ENCODE peak calls at places on chromosomes 1 and 21, in four cellular contexts. A, M, T and I are unnamed samples.

GRCh38 chr1:201546093-201546492 is 7.2 kb downstream of the NAV1 start:
- DNase-seq in A (no peak), M (no peak), T (no peak), I (no peak)

GRCh38 chr1:230772457-230773395 is 25.5 kb downstream of the CAPN9 start:
- DNase-seq in A (no peak), M (no peak), T (peak; percentile 86), I (no peak)

GRCh38 chr1:225870883-225871282 is 11.3 kb downstream of the TMEM63A start:
- DNase-seq in A (no peak), M (no peak), T (no peak), I (no peak)

GRCh38 chr1:52996653-52997052 is 65.4 kb upstream of the PODN start:
- DNase-seq in A (no peak), M (no peak), T (no peak), I (no peak)

GRCh38 chr21:42942244-42942643 is 16.8 kb upstream of the ERVH48-1 start:
- DNase-seq in A (no peak), M (no peak), T (no peak), I (no peak)

GRCh38 chr1:31843506-31843905 is 27.7 kb upstream of the SPOCD1 start:
- DNase-seq in A (no peak), M (no peak), T (no peak), I (no peak)

GRCh38 chr1:39130297-39130696 is 74.2 kb upstream of the MACF1 start:
- DNase-seq in A (no peak), M (no peak), T (no peak), I (no peak)

GRCh38 chr1:234111458-234112142 is 207.1 kb downstream of the SLC35F3 start:
- DNase-seq in A (no peak), M (no peak), T (no peak), I (no peak)

GRCh38 chr1:156689960-156690672 is 12.9 kb upstream of the NES start:
- DNase-seq in A (no peak), M (no peak), T (no peak), I (no peak)

GRCh38 chr1:37732111-37732780 is 32.7 kb downstream of the EPHA10 start:
- DNase-seq in A (no peak), M (no peak), T (no peak), I (no peak)

GRCh38 chr1:44154049-44154448 is 12.6 kb upstream of the KLF18 start:
- DNase-seq in A (no peak), M (no peak), T (no peak), I (no peak)

GRCh38 chr1:246733706-246734105 is 9.5 kb downstream of the SCCPDH start:
- DNase-seq in A (no peak), M (no peak), T (no peak), I (no peak)

GRCh38 chr1:231209531-231209930 is 31.5 kb upstream of the GNPAT start:
- DNase-seq in A (no peak), M (no peak), T (no peak), I (no peak)

GRCh38 chr1:165290143-165290542 is 66.4 kb downstream of the LMX1A start:
- DNase-seq in A (no peak), M (no peak), T (no peak), I (no peak)

GRCh38 chr1:179253286-179253972 is 24.0 kb upstream of the ABL2 start:
- DNase-seq in A (no peak), M (no peak), T (no peak), I (no peak)

GRCh38 chr21:18877932-18878331 is 474.3 kb upstream of the TMPRSS15 start:
- DNase-seq in A (no peak), M (no peak), T (no peak), I (no peak)

GRCh38 chr1:8006037-8006963 is 19.8 kb downstream of the ERRFI1 start:
- DNase-seq in A (no peak), M (no peak), T (no peak), I (no peak)

GRCh38 chr1:246780264-246780663 is 56.1 kb downstream of the SCCPDH start:
- DNase-seq in A (no peak), M (no peak), T (no peak), I (no peak)

GRCh38 chr1:229230893-229231753 is 39.8 kb upstream of the RAB4A start:
- DNase-seq in A (no peak), M (no peak), T (no peak), I (no peak)

GRCh38 chr1:208025036-208025435 is 114.1 kb upstream of the CD34 start:
- DNase-seq in A (no peak), M (no peak), T (peak; percentile 61), I (no peak)

GRCh38 chr1:224042557-224043118 is 71.3 kb upstream of the FBXO28 start:
- DNase-seq in A (no peak), M (no peak), T (no peak), I (no peak)

GRCh38 chr1:224736619-224737352 is 120.7 kb downstream of the CNIH3 start:
- DNase-seq in A (no peak), M (no peak), T (peak; percentile 49), I (no peak)

GRCh38 chr1:53583021-53583902 is 124.1 kb downstream of the DMRTB1 start:
- DNase-seq in A (no peak), M (no peak), T (no peak), I (no peak)

GRCh38 chr1:4851666-4852065 is 197.3 kb downstream of the AJAP1 start:
- DNase-seq in A (no peak), M (no peak), T (no peak), I (no peak)

GRCh38 chr21:23968722-23969647 is 1638.3 kb downstream of the MRPL39 start:
- DNase-seq in A (peak; percentile 46), M (peak; percentile 48), T (no peak), I (peak; percentile 22)

GRCh38 chr1:116910379-116911165 is 856 bp downstream of the PTGFRN start:
- DNase-seq in A (peak; percentile 25), M (peak; percentile 20), T (no peak), I (peak; percentile 32)

GRCh38 chr1:147852706-147853225 is 49.8 kb upstream of the GJA8 start:
- DNase-seq in A (no peak), M (no peak), T (no peak), I (no peak)

GRCh38 chr1:199101139-199101538 is 462.3 kb downstream of the PTPRC start:
- DNase-seq in A (no peak), M (no peak), T (no peak), I (no peak)

GRCh38 chr1:48214820-48215219 is 7.7 kb upstream of the SLC5A9 start:
- DNase-seq in A (no peak), M (no peak), T (peak; percentile 3), I (no peak)

GRCh38 chr1:209810783-209811182 is 4.8 kb upstream of the IRF6 start:
- DNase-seq in A (no peak), M (no peak), T (no peak), I (no peak)

GRCh38 chr1:45266151-45266801 is 59.9 kb upstream of the ZSWIM5 start:
- DNase-seq in A (no peak), M (no peak), T (no peak), I (no peak)

GRCh38 chr1:2300004-2300771 is 72.1 kb downstream of the SKI start:
- DNase-seq in A (peak; percentile 75), M (peak; percentile 59), T (no peak), I (peak; percentile 68)

GRCh38 chr1:30765610-30766434 is 8.2 kb upstream of the LAPTM5 start:
- DNase-seq in A (no peak), M (no peak), T (no peak), I (no peak)

GRCh38 chr1:25583519-25584370 is 32.8 kb upstream of the MAN1C1 start:
- DNase-seq in A (no peak), M (no peak), T (no peak), I (no peak)

GRCh38 chr1:221520250-221520649 is 221.6 kb downstream of the DUSP10 start:
- DNase-seq in A (no peak), M (no peak), T (no peak), I (no peak)

GRCh38 chr1:7462627-7463026 is 308.5 kb upstream of the VAMP3 start:
- DNase-seq in A (no peak), M (no peak), T (no peak), I (no peak)

GRCh38 chr1:2499260-2499659 is 23.2 kb downstream of the PLCH2 start:
- DNase-seq in A (no peak), M (no peak), T (no peak), I (no peak)

GRCh38 chr1:36831171-36831810 is 203.0 kb downstream of the GRIK3 start:
- DNase-seq in A (no peak), M (no peak), T (no peak), I (no peak)

GRCh38 chr1:232979596-232979995 is 29.2 kb downstream of the NTPCR start:
- DNase-seq in A (no peak), M (no peak), T (no peak), I (no peak)